ENCODE peak calls at places on chromosomes 16 and 17, in seven cellular contexts. R is nucleus accumbens; W is CD8-positive, alpha-beta T cell; O is iris pigment epithelial cell; U is A549; J is neural progenitor cell; I is AG09319. A is an unnamed sample.

GRCh38 chr16:15775209-15775608 is 81.6 kb downstream of the MYH11 start:
- DNase-seq in R (no peak), W (no peak), O (no peak), U (peak; percentile 22), J (no peak), I (no peak), A (no peak)

GRCh38 chr16:69166221-69166833 is 20.6 kb upstream of the SNTB2 start:
- DNase-seq in R (no peak), W (peak; percentile 21), O (peak; percentile 46), U (no peak), J (no peak), I (no peak), A (no peak)

GRCh38 chr16:3587547-3588110 is 10.4 kb upstream of the NLRC3 start:
- DNase-seq in R (no peak), W (no peak), O (no peak), U (no peak), J (no peak), I (no peak), A (no peak)

GRCh38 chr17:31398381-31399275 is 7.2 kb downstream of the RAB11FIP4 start:
- DNase-seq in R (no peak), W (no peak), O (no peak), U (no peak), J (no peak), I (no peak), A (no peak)

GRCh38 chr16:72552675-72553074 is 380.7 kb upstream of the PMFBP1 start:
- DNase-seq in R (no peak), W (no peak), O (no peak), U (no peak), J (no peak), I (no peak), A (no peak)

GRCh38 chr16:27867122-27868110 is 196.1 kb downstream of the GSG1L start:
- DNase-seq in R (peak; percentile 7), W (peak; percentile 53), O (peak; percentile 81), U (peak; percentile 56), J (peak; percentile 88), I (peak; percentile 23), A (peak; percentile 28)

GRCh38 chr17:78174332-78174869 is 6.0 kb downstream of the SYNGR2 start:
- DNase-seq in R (peak; percentile 53), W (no peak), O (no peak), U (no peak), J (no peak), I (no peak), A (no peak)

GRCh38 chr16:50974438-50975036 is 176.5 kb downstream of the SALL1 start:
- DNase-seq in R (no peak), W (no peak), O (no peak), U (no peak), J (no peak), I (no peak), A (no peak)

GRCh38 chr16:68367034-68367433 is 56.2 kb downstream of the PRMT7 start:
- DNase-seq in R (no peak), W (peak; percentile 44), O (peak; percentile 39), U (peak; percentile 58), J (peak; percentile 76), I (peak; percentile 3), A (no peak)

GRCh38 chr17:30200086-30200485 is 35.4 kb downstream of the SLC6A4 start:
- DNase-seq in R (no peak), W (no peak), O (no peak), U (no peak), J (no peak), I (no peak), A (no peak)

GRCh38 chr16:85062303-85062702 is 34.7 kb downstream of the KIAA0513 start:
- DNase-seq in R (no peak), W (no peak), O (no peak), U (no peak), J (no peak), I (no peak), A (no peak)

GRCh38 chr16:53849994-53850393 is 146.0 kb downstream of the FTO start:
- DNase-seq in R (no peak), W (no peak), O (no peak), U (no peak), J (no peak), I (no peak), A (no peak)

GRCh38 chr17:10172241-10172741 is 26.1 kb downstream of the GAS7 start:
- DNase-seq in R (no peak), W (no peak), O (peak; percentile 75), U (no peak), J (no peak), I (no peak), A (no peak)

GRCh38 chr16:65244811-65245210 is 122.9 kb upstream of the CDH11 start:
- DNase-seq in R (no peak), W (no peak), O (no peak), U (no peak), J (no peak), I (no peak), A (no peak)

GRCh38 chr16:9003763-9004162 is 40.1 kb upstream of the USP7 start:
- DNase-seq in R (no peak), W (no peak), O (no peak), U (no peak), J (no peak), I (no peak), A (no peak)

GRCh38 chr17:47813512-47814031 is 8.0 kb downstream of the OSBPL7 start:
- DNase-seq in R (no peak), W (no peak), O (no peak), U (no peak), J (no peak), I (no peak), A (no peak)

GRCh38 chr16:57899771-57900661 is 70.9 kb downstream of the CNGB1 start:
- DNase-seq in R (peak; percentile 13), W (peak; percentile 84), O (peak; percentile 63), U (peak; percentile 66), J (peak; percentile 77), I (no peak), A (peak; percentile 71)

GRCh38 chr17:60345233-60345632 is 46.7 kb downstream of the USP32 start:
- DNase-seq in R (no peak), W (no peak), O (no peak), U (no peak), J (no peak), I (no peak), A (no peak)

GRCh38 chr17:28738680-28739384 is 5.0 kb upstream of the TRAF4 start:
- DNase-seq in R (no peak), W (no peak), O (no peak), U (no peak), J (no peak), I (no peak), A (peak; percentile 60)

GRCh38 chr17:82386256-82386831 is 14.8 kb downstream of the UTS2R start:
- DNase-seq in R (no peak), W (no peak), O (no peak), U (no peak), J (no peak), I (no peak), A (no peak)